ENCODE peak calls at places on chromosomes 6 and 20, in four cellular contexts. M, F, E and A are unnamed samples.

GRCh38 chr6:38722037-38722436 is 6.9 kb downstream of the DNAH8 start:
- DNase-seq in M (no peak), F (no peak), E (no peak), A (no peak)

GRCh38 chr20:9319687-9320384 is 194.6 kb upstream of the LAMP5 start:
- DNase-seq in M (no peak), F (no peak), E (no peak), A (no peak)

GRCh38 chr6:6631526-6632276 is 43.2 kb downstream of the LY86 start:
- DNase-seq in M (no peak), F (no peak), E (no peak), A (no peak)

GRCh38 chr6:64811145-64811544 is 895.9 kb downstream of the EYS start:
- DNase-seq in M (no peak), F (no peak), E (no peak), A (no peak)

GRCh38 chr6:133315811-133316210 is 74.7 kb downstream of the EYA4 start:
- DNase-seq in M (no peak), F (no peak), E (no peak), A (no peak)

GRCh38 chr20:11754451-11754850 is 163.2 kb upstream of the BTBD3 start:
- DNase-seq in M (no peak), F (no peak), E (no peak), A (no peak)

GRCh38 chr6:43334466-43335095 is 26.0 kb upstream of the CRIP3 start:
- DNase-seq in M (no peak), F (no peak), E (no peak), A (no peak)

GRCh38 chr6:167116109-167116837 is 6.6 kb upstream of the CCR6 start:
- DNase-seq in M (no peak), F (peak; percentile 74), E (no peak), A (no peak)

GRCh38 chr6:170449835-170450753 is 103.0 kb downstream of the PSMB1 start:
- DNase-seq in M (no peak), F (peak; percentile 9), E (no peak), A (peak; percentile 78)

GRCh38 chr20:24472426-24472825 is 3.0 kb downstream of the SYNDIG1 start:
- DNase-seq in M (no peak), F (no peak), E (no peak), A (no peak)

GRCh38 chr6:129709451-129709908 is 497 bp downstream of the ARHGAP18 start:
- DNase-seq in M (no peak), F (peak; percentile 67), E (no peak), A (no peak)

GRCh38 chr20:59746155-59746554 is 141.8 kb downstream of the PHACTR3 start:
- DNase-seq in M (no peak), F (no peak), E (no peak), A (no peak)

GRCh38 chr20:48124960-48125359 is 339.7 kb upstream of the SULF2 start:
- DNase-seq in M (no peak), F (no peak), E (no peak), A (no peak)

GRCh38 chr6:6220718-6221117 is 99.7 kb downstream of the F13A1 start:
- DNase-seq in M (no peak), F (no peak), E (no peak), A (no peak)

GRCh38 chr20:50758992-50759391 is 27.6 kb downstream of the PARD6B start:
- DNase-seq in M (no peak), F (no peak), E (no peak), A (peak; percentile 8)

GRCh38 chr6:143941852-143942627 is 66.0 kb downstream of the PLAGL1 start:
- DNase-seq in M (peak; percentile 12), F (peak; percentile 71), E (peak; percentile 49), A (no peak)

GRCh38 chr20:47353697-47354387 is 2.7 kb downstream of the ZMYND8 start:
- DNase-seq in M (no peak), F (no peak), E (no peak), A (no peak)

GRCh38 chr6:43172127-43173007 is 1.3 kb downstream of the SRF start:
- DNase-seq in M (peak; percentile 16), F (peak; percentile 62), E (peak; percentile 46), A (peak; percentile 77)

GRCh38 chr6:105484238-105485161 is 81.6 kb upstream of the PREP start:
- DNase-seq in M (no peak), F (no peak), E (peak; percentile 22), A (no peak)

GRCh38 chr20:60034231-60035110 is 76.2 kb downstream of the CDH26 start:
- DNase-seq in M (no peak), F (no peak), E (no peak), A (no peak)

GRCh38 chr20:62832212-62832922 is 15.5 kb downstream of the COL9A3 start:
- DNase-seq in M (no peak), F (no peak), E (peak; percentile 67), A (no peak)

GRCh38 chr6:167402195-167402686 is 77.4 kb downstream of the TTLL2 start:
- DNase-seq in M (no peak), F (no peak), E (no peak), A (peak; percentile 54)

GRCh38 chr6:101181006-101181405 is 212.5 kb upstream of the GRIK2 start:
- DNase-seq in M (no peak), F (no peak), E (no peak), A (no peak)

GRCh38 chr20:49591217-49591865 is 23.4 kb upstream of the PTGIS start:
- DNase-seq in M (no peak), F (no peak), E (no peak), A (no peak)

GRCh38 chr6:140921366-140922226 is 1211.1 kb upstream of the GJE1 start:
- DNase-seq in M (no peak), F (peak; percentile 46), E (peak; percentile 8), A (no peak)

GRCh38 chr6:98777762-98778161 is 56.6 kb upstream of the POU3F2 start:
- DNase-seq in M (no peak), F (no peak), E (peak; percentile 46), A (no peak)

GRCh38 chr6:128259735-128260685 is 260.4 kb downstream of the PTPRK start:
- DNase-seq in M (no peak), F (no peak), E (no peak), A (no peak)

GRCh38 chr6:14638932-14639875 is 521.6 kb downstream of the CD83 start:
- DNase-seq in M (no peak), F (peak; percentile 24), E (peak; percentile 43), A (no peak)

GRCh38 chr6:13814176-13814937 is at the start of gene MCUR1:
- DNase-seq in M (peak; percentile 51), F (peak; percentile 92), E (peak; percentile 94), A (peak; percentile 89)

GRCh38 chr6:52304917-52305316 is 20.4 kb upstream of the MCM3 start:
- DNase-seq in M (no peak), F (no peak), E (peak; percentile 59), A (no peak)

GRCh38 chr6:4114123-4114522 is 21.3 kb downstream of the ECI2 start:
- DNase-seq in M (no peak), F (no peak), E (no peak), A (no peak)

GRCh38 chr20:4045741-4046140 is 30.4 kb upstream of the RNF24 start:
- DNase-seq in M (no peak), F (no peak), E (no peak), A (no peak)

GRCh38 chr6:45619211-45619760 is 241.6 kb upstream of the SUPT3H start:
- DNase-seq in M (no peak), F (no peak), E (no peak), A (no peak)

GRCh38 chr20:6185268-6185667 is 62.4 kb upstream of the FERMT1 start:
- DNase-seq in M (no peak), F (no peak), E (no peak), A (no peak)

GRCh38 chr6:45930419-45931059 is 85.1 kb downstream of the CLIC5 start:
- DNase-seq in M (peak; percentile 16), F (peak; percentile 87), E (peak; percentile 68), A (no peak)

GRCh38 chr6:136586295-136586694 is 36.1 kb upstream of the MAP7 start:
- DNase-seq in M (no peak), F (no peak), E (no peak), A (no peak)

GRCh38 chr6:159540152-159540551 is 152.9 kb downstream of the SOD2 start:
- DNase-seq in M (no peak), F (no peak), E (no peak), A (no peak)
- TF ChIP-seq CTCF in M (no peak), F (no peak), E (no peak), A (peak; percentile 63)

DNA sequence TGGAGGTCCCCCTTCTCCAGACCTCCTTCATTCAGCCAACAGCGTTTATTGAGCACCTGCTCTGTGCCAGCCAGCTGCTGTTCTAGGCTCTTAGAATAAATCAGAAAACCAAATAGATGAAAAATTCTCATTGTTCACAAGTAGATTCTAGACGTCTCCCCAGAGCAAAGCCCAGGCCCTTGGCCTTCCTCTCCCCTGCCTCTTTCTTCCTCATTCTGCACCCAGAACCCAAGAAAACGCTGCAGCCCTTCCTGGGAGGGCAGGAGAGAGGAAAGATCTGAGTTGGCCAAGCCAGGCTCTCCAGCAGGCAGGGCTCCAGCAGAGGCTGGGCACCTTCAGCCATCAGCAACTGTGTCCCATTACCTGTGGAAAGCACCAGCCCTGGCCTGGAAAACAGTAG is 12.0 kb upstream of the BPI start:
- DNase-seq in M (no peak), F (no peak), E (no peak), A (no peak)
- TF ChIP-seq CTCF in M (no peak), F (no peak), E (no peak), A (no peak)

DNA sequence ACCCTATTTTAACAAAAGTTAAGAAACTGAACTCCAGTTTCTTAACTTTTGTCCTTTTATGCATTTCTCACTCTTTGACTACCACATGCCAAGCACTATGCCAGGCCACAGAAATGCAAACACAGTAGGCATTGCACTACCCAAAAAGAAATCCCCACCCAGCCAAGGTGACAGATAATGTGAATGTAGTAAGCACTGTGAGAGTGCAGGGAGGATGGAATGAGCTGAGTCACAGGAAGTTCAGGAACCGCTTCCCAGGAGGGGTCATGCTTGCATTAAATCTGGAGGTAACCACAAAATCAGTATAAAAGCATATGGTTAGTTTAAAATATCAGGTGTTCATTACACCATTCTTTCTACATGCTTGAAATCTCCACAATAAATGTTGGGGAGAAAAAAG is 20.1 kb upstream of the FAM83C start:
- DNase-seq in M (no peak), F (no peak), E (no peak), A (no peak)
- TF ChIP-seq CTCF in M (no peak), F (no peak), E (no peak), A (no peak)

GRCh38 chr6:71419954-71420692 is 131.5 kb downstream of the OGFRL1 start:
- DNase-seq in M (no peak), F (peak; percentile 43), E (peak; percentile 10), A (peak; percentile 73)
- TF ChIP-seq CTCF in M (no peak), F (no peak), E (no peak), A (peak; percentile 54)

DNA sequence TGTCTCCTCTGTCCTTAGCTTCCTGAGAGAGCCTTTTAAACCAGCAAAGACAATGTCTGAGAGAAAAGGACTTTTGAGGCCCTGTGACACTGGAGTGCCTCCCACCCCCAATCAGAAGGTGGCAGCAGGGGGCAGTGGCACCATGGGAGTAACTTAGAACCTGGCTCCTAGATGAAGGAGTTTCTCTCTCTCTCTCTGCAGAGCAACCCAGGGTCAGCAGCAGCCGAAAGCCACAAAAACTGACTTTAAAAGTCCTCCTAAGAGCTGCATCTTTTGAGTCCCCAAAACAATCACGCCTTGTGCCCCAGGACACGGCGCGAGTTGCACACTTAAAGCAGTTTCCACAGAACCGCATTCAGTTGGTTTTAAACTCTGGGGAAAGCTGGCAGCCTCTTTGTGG is 5.3 kb upstream of the TCP11 start:
- DNase-seq in M (no peak), F (peak; percentile 64), E (no peak), A (no peak)
- TF ChIP-seq CTCF in M (no peak), F (peak; percentile 33), E (peak; percentile 34), A (peak; percentile 69)

GRCh38 chr6:126312013-126312665 is 27.8 kb upstream of the CENPW start:
- DNase-seq in M (no peak), F (no peak), E (peak; percentile 18), A (no peak)
- TF ChIP-seq CTCF in M (no peak), F (peak; percentile 18), E (peak; percentile 10), A (peak; percentile 56)